ENCODE peak calls at places on chromosomes 6 and 20, in five cellular contexts. D is SK-N-SH, O is IMR-90, L is HepG2, V is K562. I is an unnamed sample.

GRCh38 chr6:46246081-46246480 is 75.3 kb upstream of the ENPP5 start:
- DNase-seq in V (no peak), D (no peak), L (no peak), O (no peak), I (no peak)

GRCh38 chr20:23629017-23629541 is 8.7 kb downstream of the CST3 start:
- DNase-seq in D (no peak), L (peak), O (peak), V (no peak), I (peak)

GRCh38 chr6:156697224-156697623 is 80.0 kb upstream of the ARID1B start:
- DNase-seq in O (no peak), V (no peak), D (no peak), L (no peak), I (no peak)

GRCh38 chr6:79431469-79431868 is 105.8 kb downstream of the LCA5 start:
- DNase-seq in L (peak), V (no peak), D (no peak), O (no peak), I (peak)

GRCh38 chr6:111484655-111484974 is 1.6 kb upstream of the REV3L start:
- DNase-seq in V (no peak), O (peak), D (no peak), L (peak), I (no peak)

GRCh38 chr20:2245637-2246036 is 50.2 kb upstream of the TGM3 start:
- DNase-seq in D (no peak), V (no peak), L (no peak), O (no peak), I (no peak)

GRCh38 chr20:10625641-10626040 is 48.2 kb downstream of the JAG1 start:
- DNase-seq in V (no peak), L (no peak), O (no peak), D (no peak), I (no peak)

GRCh38 chr20:44832724-44833123 is 22.4 kb upstream of the RIMS4 start:
- DNase-seq in L (no peak), V (no peak), D (no peak), O (no peak), I (no peak)

GRCh38 chr6:166381733-166382499 is 824 bp downstream of the MPC1 start:
- DNase-seq in V (peak), O (peak), L (peak), D (peak), I (peak)

GRCh38 chr6:29466241-29466640 is 9.3 kb downstream of the OR2H1 start:
- DNase-seq in D (no peak), L (no peak), V (no peak), O (no peak), I (no peak)

GRCh38 chr6:14881399-14881798 is 364.5 kb upstream of the JARID2 start:
- DNase-seq in O (peak), L (no peak), V (no peak), D (no peak), I (peak)
- TF ChIP-seq RAD21 in O (no peak), L (no peak), V (no peak), D (no peak), I (no peak)

DNA sequence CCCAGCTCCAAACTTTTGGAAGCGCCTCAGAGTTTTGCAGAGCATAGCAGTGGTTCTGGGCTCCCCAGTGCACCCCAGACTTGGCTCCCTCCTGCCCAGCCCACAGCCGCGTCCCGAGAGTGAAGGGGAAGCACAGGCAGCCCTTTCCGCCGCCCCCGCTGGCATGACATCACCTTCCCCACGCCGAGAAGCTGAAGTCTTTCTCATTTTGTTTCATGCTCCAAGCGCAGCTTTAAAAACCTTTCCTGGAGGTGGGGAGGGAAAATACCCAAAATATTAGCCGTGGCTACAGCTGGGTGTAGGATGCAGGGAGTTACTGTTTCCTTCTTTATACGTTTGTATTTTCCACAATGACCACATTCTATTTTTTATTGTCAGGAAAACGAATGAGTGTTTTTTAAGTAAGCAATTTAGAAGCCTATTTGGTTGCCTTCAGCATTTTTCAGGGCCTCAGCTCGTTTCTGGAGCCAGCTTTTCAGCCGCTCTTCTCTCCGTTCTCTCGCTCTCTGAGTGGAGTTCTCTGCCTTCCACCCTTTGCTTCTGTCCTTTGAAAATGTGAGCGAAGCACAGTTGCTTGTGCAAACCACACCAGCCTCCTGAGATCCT is 72.8 kb downstream of the SNX5 start:
- DNase-seq in D (no peak), V (peak), L (no peak), O (peak), I (no peak)
- H3K4me3 ChIP-seq in D (no peak), V (no peak), L (no peak), O (peak), I (no peak)

DNA sequence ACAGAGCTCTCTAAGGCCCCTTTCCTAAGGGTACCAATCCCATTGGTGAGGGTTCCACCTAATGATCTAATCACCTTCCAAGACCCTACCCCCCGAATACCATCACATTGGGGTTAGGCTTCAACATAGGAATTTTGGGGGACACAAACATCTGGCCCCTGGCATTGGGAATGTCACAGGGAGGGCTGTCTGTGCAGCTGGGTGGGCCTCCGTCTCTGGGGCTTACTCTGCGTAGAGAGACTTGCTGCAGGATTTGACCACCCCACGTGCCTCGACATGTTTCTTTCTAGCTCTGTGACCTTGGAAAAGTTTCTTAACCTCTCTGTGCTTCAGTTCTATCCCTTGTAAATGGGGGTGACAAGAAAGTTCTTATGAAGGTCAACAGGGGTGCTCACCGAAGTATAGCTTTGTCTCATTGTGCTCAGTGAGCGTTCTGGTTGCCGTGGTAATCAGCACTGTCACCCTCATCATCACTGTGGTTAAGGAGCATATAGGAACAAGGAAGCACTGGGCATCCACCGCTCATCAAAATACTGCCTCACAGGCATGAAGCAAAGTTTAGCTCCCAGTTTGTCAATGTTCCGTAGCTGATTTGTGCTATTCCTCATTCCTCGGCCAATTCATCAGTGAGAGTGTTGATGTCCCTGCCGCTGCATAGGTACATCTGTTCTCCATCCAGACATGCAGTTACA is 152.8 kb downstream of the SYCP2 start:
- DNase-seq in V (no peak), D (no peak), L (no peak), O (no peak), I (no peak)
- TF ChIP-seq RAD21 in V (no peak), D (no peak), L (no peak), O (no peak), I (no peak)

GRCh38 chr6:137751768-137752560 is 115.1 kb upstream of the TNFAIP3 start:
- DNase-seq in D (no peak), O (no peak), L (peak), V (no peak), I (no peak)

GRCh38 chr6:137756788-137757187 is 110.3 kb upstream of the TNFAIP3 start:
- DNase-seq in D (no peak), V (no peak), L (no peak), O (no peak), I (no peak)

GRCh38 chr6:137758661-137759060 is 108.4 kb upstream of the TNFAIP3 start:
- DNase-seq in L (no peak), O (no peak), D (no peak), V (no peak), I (no peak)

GRCh38 chr6:137754366-137754765 is 112.7 kb upstream of the TNFAIP3 start:
- DNase-seq in V (no peak), O (no peak), L (no peak), D (no peak), I (no peak)

GRCh38 chr6:137755284-137755683 is 111.8 kb upstream of the TNFAIP3 start:
- DNase-seq in V (no peak), O (no peak), L (no peak), D (no peak), I (no peak)
- H3K4me3 ChIP-seq in V (no peak), O (no peak), L (no peak), D (no peak), I (no peak)

DNA sequence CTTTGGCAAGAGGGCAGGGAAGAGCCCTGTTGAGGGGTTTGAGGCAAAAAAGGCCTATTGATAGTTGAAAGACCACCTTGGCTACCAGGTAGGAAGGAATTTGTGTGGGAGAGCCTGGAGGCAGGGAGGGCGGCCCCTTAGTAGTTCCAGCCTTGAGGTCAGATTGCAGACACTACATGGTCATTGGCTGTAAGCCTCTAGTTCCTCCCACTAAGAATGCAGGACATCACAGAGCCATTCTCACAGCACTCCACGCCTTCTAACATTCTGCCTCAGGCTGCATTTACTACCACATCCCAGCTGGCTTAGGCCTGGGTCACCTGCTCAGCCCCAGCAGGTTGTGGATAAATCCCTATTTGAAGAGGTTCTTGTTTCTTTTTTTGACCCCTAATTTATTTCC is 91.0 kb upstream of the SNX9 start:
- DNase-seq in O (no peak), D (no peak), V (no peak), L (no peak), I (no peak)
- TF ChIP-seq RAD21 in O (no peak), D (no peak), V (no peak), L (no peak), I (no peak)

DNA sequence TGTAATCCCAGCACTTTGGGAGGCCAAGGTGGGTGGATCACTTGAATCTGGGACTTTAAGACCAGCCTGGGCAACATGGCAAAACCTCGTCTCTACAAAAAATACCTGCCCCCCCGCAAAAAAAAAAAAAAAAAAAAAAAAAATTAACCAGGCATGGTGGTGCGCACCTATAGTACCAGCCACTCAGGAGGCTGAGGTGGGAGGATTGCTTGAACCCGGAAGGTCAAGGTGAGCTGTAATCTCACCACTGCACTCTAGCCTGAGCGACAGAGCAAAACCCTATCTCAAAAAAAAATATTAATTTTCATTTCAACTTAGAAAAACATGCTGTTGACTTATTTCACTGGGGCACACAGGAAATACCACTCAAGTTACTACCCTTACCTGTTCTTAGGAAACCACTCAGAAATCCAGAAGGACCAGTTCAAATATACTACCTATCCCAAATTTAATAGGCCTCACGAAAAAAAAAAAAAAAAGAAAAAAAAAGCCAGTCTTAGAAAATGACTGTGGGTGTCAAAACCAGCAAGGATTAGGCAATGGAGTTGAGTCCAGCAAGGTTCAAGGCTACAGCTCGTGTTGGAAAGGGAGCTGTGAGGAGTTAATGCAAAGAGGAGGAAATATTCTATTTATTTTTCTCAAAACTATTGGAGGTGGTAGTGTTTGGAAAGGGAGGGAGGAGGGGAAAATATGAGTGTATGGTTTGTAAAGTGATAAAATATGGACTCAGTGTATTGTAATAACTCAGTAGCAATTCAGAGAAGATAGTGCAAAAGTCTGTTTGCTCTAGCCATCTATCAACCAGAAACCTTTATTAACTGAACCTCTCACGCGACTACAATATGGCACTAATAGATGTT is 33.9 kb upstream of the PIM1 start:
- DNase-seq in V (no peak), O (no peak), L (peak), D (no peak), I (no peak)
- H3K4me3 ChIP-seq in V (no peak), O (no peak), L (peak), D (no peak), I (peak)